ENCODE peak calls at places on chromosomes 3 and 15, in six cellular contexts. One of them, this sample, is unnamed.

GRCh38 chr15:41115088-41115651 is 910 bp downstream of the INO80 start:
- ATAC-seq in A549: peak
- ATAC-seq in gastrocnemius medialis: no peak
- ATAC-seq in upper lobe of left lung: no peak
- ATAC-seq in HCT116: peak
- ATAC-seq in right lobe of liver: no peak
- ATAC-seq in this sample: no peak

GRCh38 chr15:52529289-52529929 is 729 bp upstream of the MYO5A start:
- ATAC-seq in A549: peak
- ATAC-seq in gastrocnemius medialis: no peak
- ATAC-seq in upper lobe of left lung: peak
- ATAC-seq in HCT116: peak
- ATAC-seq in right lobe of liver: peak
- ATAC-seq in this sample: no peak

GRCh38 chr15:100671858-100672543 is 69.6 kb downstream of the ASB7 start:
- ATAC-seq in A549: peak
- ATAC-seq in gastrocnemius medialis: peak
- ATAC-seq in upper lobe of left lung: peak
- ATAC-seq in HCT116: peak
- ATAC-seq in right lobe of liver: peak
- ATAC-seq in this sample: peak

GRCh38 chr15:45777781-45778180 is 143.0 kb downstream of the SQOR start:
- ATAC-seq in A549: no peak
- ATAC-seq in gastrocnemius medialis: no peak
- ATAC-seq in upper lobe of left lung: no peak
- ATAC-seq in HCT116: no peak
- ATAC-seq in right lobe of liver: no peak
- ATAC-seq in this sample: no peak

GRCh38 chr3:84724877-84725276 is 233.9 kb upstream of the CADM2 start:
- ATAC-seq in A549: peak
- ATAC-seq in gastrocnemius medialis: peak
- ATAC-seq in upper lobe of left lung: no peak
- ATAC-seq in HCT116: no peak
- ATAC-seq in right lobe of liver: no peak
- ATAC-seq in this sample: no peak

GRCh38 chr3:33834117-33834495 is 35.7 kb downstream of the PDCD6IP start:
- ATAC-seq in A549: no peak
- ATAC-seq in gastrocnemius medialis: no peak
- ATAC-seq in upper lobe of left lung: no peak
- ATAC-seq in HCT116: no peak
- ATAC-seq in right lobe of liver: no peak
- ATAC-seq in this sample: no peak

GRCh38 chr3:185337231-185337816 is 25.6 kb upstream of the MAP3K13 start:
- ATAC-seq in A549: peak
- ATAC-seq in gastrocnemius medialis: no peak
- ATAC-seq in upper lobe of left lung: no peak
- ATAC-seq in HCT116: no peak
- ATAC-seq in right lobe of liver: peak
- ATAC-seq in this sample: no peak

GRCh38 chr15:93520206-93520605 is 431.2 kb upstream of the RGMA start:
- ATAC-seq in A549: no peak
- ATAC-seq in gastrocnemius medialis: peak
- ATAC-seq in upper lobe of left lung: no peak
- ATAC-seq in HCT116: no peak
- ATAC-seq in right lobe of liver: no peak
- ATAC-seq in this sample: no peak

GRCh38 chr15:38672814-38673292 is 108.2 kb upstream of the RASGRP1 start:
- ATAC-seq in A549: no peak
- ATAC-seq in gastrocnemius medialis: no peak
- ATAC-seq in upper lobe of left lung: no peak
- ATAC-seq in HCT116: no peak
- ATAC-seq in right lobe of liver: no peak
- ATAC-seq in this sample: no peak

GRCh38 chr3:50156549-50156948 is 1.4 kb downstream of the SEMA3F start:
- ATAC-seq in A549: peak
- ATAC-seq in gastrocnemius medialis: no peak
- ATAC-seq in upper lobe of left lung: no peak
- ATAC-seq in HCT116: no peak
- ATAC-seq in right lobe of liver: no peak
- ATAC-seq in this sample: no peak

GRCh38 chr15:86432861-86433260 is 353.2 kb downstream of the AGBL1 start:
- ATAC-seq in A549: no peak
- ATAC-seq in gastrocnemius medialis: no peak
- ATAC-seq in upper lobe of left lung: no peak
- ATAC-seq in HCT116: no peak
- ATAC-seq in right lobe of liver: no peak
- ATAC-seq in this sample: no peak

GRCh38 chr15:69393831-69394491 is 20.2 kb upstream of the KIF23 start:
- ATAC-seq in A549: peak
- ATAC-seq in gastrocnemius medialis: no peak
- ATAC-seq in upper lobe of left lung: no peak
- ATAC-seq in HCT116: peak
- ATAC-seq in right lobe of liver: no peak
- ATAC-seq in this sample: no peak

GRCh38 chr3:128463354-128463753 is 3.3 kb downstream of the DNAJB8 start:
- ATAC-seq in A549: peak
- ATAC-seq in gastrocnemius medialis: no peak
- ATAC-seq in upper lobe of left lung: no peak
- ATAC-seq in HCT116: peak
- ATAC-seq in right lobe of liver: no peak
- ATAC-seq in this sample: no peak

GRCh38 chr15:53843166-53843565 is 83.7 kb upstream of the WDR72 start:
- ATAC-seq in A549: no peak
- ATAC-seq in gastrocnemius medialis: no peak
- ATAC-seq in upper lobe of left lung: no peak
- ATAC-seq in HCT116: no peak
- ATAC-seq in right lobe of liver: no peak
- ATAC-seq in this sample: no peak

GRCh38 chr15:50873935-50874353 is 34.5 kb upstream of the AP4E1 start:
- ATAC-seq in A549: no peak
- ATAC-seq in gastrocnemius medialis: no peak
- ATAC-seq in upper lobe of left lung: no peak
- ATAC-seq in HCT116: no peak
- ATAC-seq in right lobe of liver: peak
- ATAC-seq in this sample: no peak

GRCh38 chr3:106631378-106632083 is 745.7 kb upstream of the CCDC54 start:
- ATAC-seq in A549: no peak
- ATAC-seq in gastrocnemius medialis: no peak
- ATAC-seq in upper lobe of left lung: no peak
- ATAC-seq in HCT116: no peak
- ATAC-seq in right lobe of liver: no peak
- ATAC-seq in this sample: no peak

GRCh38 chr3:94520364-94520763 is 457.5 kb downstream of the NSUN3 start:
- ATAC-seq in A549: no peak
- ATAC-seq in gastrocnemius medialis: no peak
- ATAC-seq in upper lobe of left lung: no peak
- ATAC-seq in HCT116: no peak
- ATAC-seq in right lobe of liver: no peak
- ATAC-seq in this sample: no peak

GRCh38 chr3:30810617-30811016 is 83.8 kb downstream of the GADL1 start:
- ATAC-seq in A549: no peak
- ATAC-seq in gastrocnemius medialis: peak
- ATAC-seq in upper lobe of left lung: no peak
- ATAC-seq in HCT116: no peak
- ATAC-seq in right lobe of liver: no peak
- ATAC-seq in this sample: peak

GRCh38 chr3:195172285-195172684 is 98.7 kb downstream of the XXYLT1 start:
- ATAC-seq in A549: no peak
- ATAC-seq in gastrocnemius medialis: peak
- ATAC-seq in upper lobe of left lung: peak
- ATAC-seq in HCT116: no peak
- ATAC-seq in right lobe of liver: no peak
- ATAC-seq in this sample: no peak

GRCh38 chr15:59473226-59473625 is 35.2 kb downstream of the FAM81A start:
- ATAC-seq in A549: no peak
- ATAC-seq in gastrocnemius medialis: no peak
- ATAC-seq in upper lobe of left lung: no peak
- ATAC-seq in HCT116: no peak
- ATAC-seq in right lobe of liver: no peak
- ATAC-seq in this sample: no peak
- TF ChIP-seq POLR2A in A549: no peak
- TF ChIP-seq POLR2A in gastrocnemius medialis: no peak
- TF ChIP-seq POLR2A in upper lobe of left lung: no peak
- TF ChIP-seq POLR2A in HCT116: no peak
- TF ChIP-seq POLR2A in right lobe of liver: no peak
- TF ChIP-seq POLR2A in this sample: no peak

DNA sequence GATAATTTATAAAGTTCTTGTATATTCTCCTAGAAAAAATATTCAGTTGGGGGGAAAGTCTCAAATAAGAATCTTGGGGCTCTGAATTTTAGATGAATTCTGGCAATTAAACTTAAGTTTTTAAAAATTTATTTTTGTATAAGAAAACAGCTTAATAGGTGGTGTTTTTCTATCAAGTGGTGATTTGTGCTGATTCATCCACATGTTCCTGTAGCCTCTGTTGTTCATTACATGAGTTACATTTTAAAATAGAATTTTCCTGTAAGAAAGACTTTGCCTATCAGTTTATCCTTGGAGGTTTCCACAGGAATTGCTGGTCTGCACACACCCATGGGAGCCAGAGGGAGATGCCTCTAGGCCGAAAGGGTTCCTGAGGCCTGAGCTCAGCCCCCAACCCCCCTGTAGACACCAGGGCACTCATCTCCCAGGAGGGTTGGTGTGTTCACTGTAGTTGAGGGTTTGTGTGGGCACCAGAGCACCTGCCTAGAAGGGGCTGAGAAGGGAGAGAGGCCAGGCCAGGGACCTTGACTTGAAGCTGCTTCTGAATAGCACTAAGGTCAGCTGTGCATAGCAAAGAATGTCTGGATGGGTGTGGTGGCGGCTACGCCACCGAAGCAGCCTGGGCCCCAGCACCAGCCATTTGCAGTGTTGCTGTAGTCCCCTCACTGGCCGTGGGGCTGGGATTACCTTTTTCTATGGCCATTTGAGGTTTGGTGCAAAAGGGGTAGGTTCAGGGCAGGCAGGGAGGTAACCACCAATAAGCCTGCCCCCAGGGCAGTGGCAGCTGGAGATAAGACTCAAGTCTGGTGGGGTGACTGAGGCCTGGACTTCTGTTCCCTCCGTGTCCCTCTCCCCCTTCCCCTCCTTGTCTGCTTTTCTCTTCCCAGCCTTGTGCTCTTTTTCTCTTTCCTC is 11.9 kb downstream of the DNAJA4 start:
- ATAC-seq in A549: no peak
- ATAC-seq in gastrocnemius medialis: no peak
- ATAC-seq in upper lobe of left lung: no peak
- ATAC-seq in HCT116: no peak
- ATAC-seq in right lobe of liver: no peak
- ATAC-seq in this sample: no peak
- TF ChIP-seq POLR2A in A549: no peak
- TF ChIP-seq POLR2A in gastrocnemius medialis: no peak
- TF ChIP-seq POLR2A in upper lobe of left lung: no peak
- TF ChIP-seq POLR2A in HCT116: no peak
- TF ChIP-seq POLR2A in right lobe of liver: no peak
- TF ChIP-seq POLR2A in this sample: no peak

DNA sequence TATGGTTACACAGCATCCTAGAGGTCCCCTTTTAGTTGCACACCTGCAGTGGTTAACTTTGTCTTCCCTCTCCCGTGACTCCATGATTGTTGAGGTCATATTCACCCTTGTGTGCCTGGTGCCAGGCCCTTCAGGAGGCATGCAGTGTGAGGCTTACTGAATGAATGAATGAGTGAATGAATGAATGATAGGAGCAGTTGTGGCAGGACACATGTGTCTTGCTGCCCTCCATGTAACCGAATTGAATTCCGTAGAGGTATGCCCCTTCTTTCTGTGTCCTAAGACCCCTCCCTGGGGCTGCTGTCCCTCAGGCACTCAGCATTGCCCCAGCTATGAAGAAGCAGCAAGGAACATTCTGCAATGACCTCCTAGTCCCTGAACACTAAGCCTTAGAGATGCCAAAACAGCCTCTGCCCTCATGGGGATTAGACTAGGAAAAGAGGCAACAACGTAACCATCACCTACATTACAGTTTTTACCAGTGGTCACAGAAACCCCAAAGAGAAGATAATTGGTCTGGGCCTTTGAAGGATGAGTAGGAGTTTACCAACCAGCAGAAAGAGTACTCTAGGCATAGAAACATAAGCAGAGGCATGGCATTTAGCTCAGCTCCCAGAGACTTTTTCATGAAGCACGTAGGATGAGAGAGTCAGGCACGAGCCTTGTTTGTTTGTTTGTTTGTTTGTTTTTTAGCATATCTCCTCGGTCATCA is 22.5 kb upstream of the CPNE9 start:
- ATAC-seq in A549: no peak
- ATAC-seq in gastrocnemius medialis: no peak
- ATAC-seq in upper lobe of left lung: no peak
- ATAC-seq in HCT116: no peak
- ATAC-seq in right lobe of liver: no peak
- ATAC-seq in this sample: no peak
- TF ChIP-seq POLR2A in A549: no peak
- TF ChIP-seq POLR2A in gastrocnemius medialis: no peak
- TF ChIP-seq POLR2A in upper lobe of left lung: no peak
- TF ChIP-seq POLR2A in HCT116: no peak
- TF ChIP-seq POLR2A in right lobe of liver: no peak
- TF ChIP-seq POLR2A in this sample: no peak

GRCh38 chr3:194003128-194004057 is 132.6 kb upstream of the HES1 start:
- ATAC-seq in A549: peak
- ATAC-seq in gastrocnemius medialis: peak
- ATAC-seq in upper lobe of left lung: peak
- ATAC-seq in HCT116: peak
- ATAC-seq in right lobe of liver: peak
- ATAC-seq in this sample: peak
- TF ChIP-seq POLR2A in A549: no peak
- TF ChIP-seq POLR2A in gastrocnemius medialis: peak
- TF ChIP-seq POLR2A in upper lobe of left lung: no peak
- TF ChIP-seq POLR2A in HCT116: peak
- TF ChIP-seq POLR2A in right lobe of liver: peak
- TF ChIP-seq POLR2A in this sample: no peak

DNA sequence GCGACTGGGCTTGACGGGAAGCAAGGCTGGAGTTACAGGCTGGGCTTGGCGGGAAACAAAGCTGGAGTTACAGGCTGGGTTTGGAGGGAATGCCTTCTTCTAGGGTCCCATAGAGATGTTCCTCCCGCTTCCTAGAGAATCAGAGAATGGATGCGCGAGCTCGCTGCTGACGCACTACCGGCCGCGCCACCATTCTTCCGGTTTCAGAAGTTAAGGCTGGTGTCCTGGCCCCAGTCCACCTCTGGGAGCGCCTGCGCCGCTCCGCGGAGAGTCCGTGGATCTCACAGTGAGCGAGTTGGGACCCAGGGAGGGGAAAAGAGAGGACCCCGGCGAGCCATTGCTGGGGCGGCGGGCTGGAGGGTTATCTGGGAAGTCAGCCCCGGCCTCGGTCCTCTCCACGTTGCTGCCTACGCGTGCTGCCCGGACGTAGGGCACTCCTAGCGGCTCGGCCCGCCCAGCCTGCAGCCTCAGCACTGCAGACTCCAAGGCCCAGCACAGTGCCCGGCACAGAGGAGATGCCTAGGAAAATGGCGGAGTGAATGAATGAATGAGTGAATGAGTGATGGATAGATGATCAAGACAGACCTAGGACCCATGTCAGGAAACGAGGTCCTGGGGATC is at the start of gene ZNF502:
- ATAC-seq in A549: peak
- ATAC-seq in gastrocnemius medialis: peak
- ATAC-seq in upper lobe of left lung: peak
- ATAC-seq in HCT116: peak
- ATAC-seq in right lobe of liver: peak
- ATAC-seq in this sample: peak
- TF ChIP-seq POLR2A in A549: no peak
- TF ChIP-seq POLR2A in gastrocnemius medialis: peak
- TF ChIP-seq POLR2A in upper lobe of left lung: no peak
- TF ChIP-seq POLR2A in HCT116: no peak
- TF ChIP-seq POLR2A in right lobe of liver: no peak
- TF ChIP-seq POLR2A in this sample: no peak

This sample was measured in gastroesophageal sphincter.